ENCODE peak calls at places on chromosome 1, in five cellular contexts. W is HAP-1, B is astrocyte of the spinal cord, K is gastrocnemius medialis, A is body of pancreas. L is an unnamed sample.

GRCh38 chr1:26826261-26827201 is at the start of gene ZDHHC18:
- DNase-seq in B (peak), K (peak), W (peak), A (peak), L (peak)

GRCh38 chr1:95548211-95548610 is 314.2 kb downstream of the RWDD3 start:
- DNase-seq in B (no peak), W (no peak), K (no peak), A (no peak), L (no peak)

GRCh38 chr1:161739865-161740566 is 9.6 kb upstream of the DUSP12 start:
- DNase-seq in B (no peak), A (no peak), K (peak), W (no peak), L (no peak)

GRCh38 chr1:111748618-111749337 is 6.9 kb upstream of the DDX20 start:
- DNase-seq in A (no peak), K (no peak), B (no peak), W (no peak), L (no peak)

GRCh38 chr1:47725732-47726495 is 271.3 kb downstream of the TRABD2B start:
- DNase-seq in K (peak), W (peak), A (peak), B (peak), L (peak)

GRCh38 chr1:181849071-181849470 is 212.4 kb downstream of the ZNF648 start:
- DNase-seq in W (no peak), K (no peak), B (no peak), A (no peak), L (no peak)

GRCh38 chr1:8047686-8048522 is 21.8 kb upstream of the ERRFI1 start:
- DNase-seq in W (no peak), A (no peak), K (no peak), B (peak), L (peak)

GRCh38 chr1:37892151-37893047 is 33.0 kb upstream of the MTF1 start:
- DNase-seq in A (no peak), W (no peak), K (no peak), B (no peak), L (peak)

GRCh38 chr1:185360714-185361113 is 43.7 kb upstream of the IVNS1ABP start:
- DNase-seq in K (no peak), W (no peak), B (no peak), A (no peak), L (no peak)

DNA sequence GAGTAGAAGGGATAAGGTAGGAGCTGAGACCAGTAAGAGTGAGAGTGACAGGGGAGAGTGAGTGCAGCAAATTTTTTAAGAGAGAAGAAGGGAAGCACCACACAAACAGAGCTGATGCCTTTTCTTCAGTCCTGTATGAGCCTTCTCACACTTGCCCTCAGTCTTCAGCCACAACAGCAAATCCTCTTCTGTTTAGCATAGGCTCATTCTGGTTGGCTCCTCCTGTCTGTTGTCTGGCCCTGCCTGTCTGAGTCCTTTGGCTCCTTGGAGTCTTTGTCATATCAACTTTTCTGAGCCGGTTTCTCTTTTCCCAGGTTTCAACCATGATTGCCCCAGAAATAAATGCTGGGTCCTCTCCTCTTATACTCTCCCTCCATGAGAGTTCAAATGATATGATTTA is 12.7 kb upstream of the CASQ1 start:
- DNase-seq in W (no peak), B (no peak), A (no peak), K (no peak), L (no peak)
- H3K4me3 ChIP-seq in W (no peak), B (no peak), A (no peak), K (no peak), L (no peak)

DNA sequence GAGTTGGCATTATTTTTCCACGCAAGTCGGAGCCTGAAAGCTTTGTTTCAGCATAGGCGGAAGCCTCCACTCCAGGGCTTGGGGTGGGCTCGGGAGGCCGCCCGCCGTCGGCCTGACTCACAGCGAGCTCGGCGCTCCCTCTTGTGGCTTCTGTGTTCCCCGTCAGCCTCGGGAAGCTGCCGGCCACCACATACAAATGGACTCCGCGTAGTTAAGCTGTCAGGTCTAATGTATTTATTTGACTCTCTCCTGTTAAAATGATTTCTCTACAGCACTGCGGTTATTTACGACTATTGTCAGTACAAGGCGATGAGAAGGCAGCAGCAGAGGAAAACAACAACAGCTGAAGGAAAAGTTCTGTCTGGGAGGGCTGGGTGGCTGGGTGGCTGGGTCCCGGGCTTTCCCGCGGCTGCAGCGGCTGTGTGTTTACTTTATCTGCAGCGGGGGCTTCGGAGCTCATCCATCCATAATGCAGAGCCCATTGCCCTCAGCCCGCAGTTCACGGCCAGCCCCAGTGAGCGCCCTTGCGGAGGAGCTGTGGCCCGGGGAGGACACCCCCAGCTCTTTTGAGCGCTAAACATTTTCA is 375.7 kb upstream of the CAMK1G start:
- DNase-seq in A (peak), W (peak), K (no peak), B (peak), L (peak)
- H3K4me3 ChIP-seq in A (no peak), W (peak), K (peak), B (peak), L (peak)

GRCh38 chr1:157776971-157777386 is at the start of gene FCRL2:
- DNase-seq in W (no peak), B (no peak), K (no peak), A (no peak), L (no peak)
- H3K4me3 ChIP-seq in W (no peak), B (no peak), K (no peak), A (no peak), L (no peak)

DNA sequence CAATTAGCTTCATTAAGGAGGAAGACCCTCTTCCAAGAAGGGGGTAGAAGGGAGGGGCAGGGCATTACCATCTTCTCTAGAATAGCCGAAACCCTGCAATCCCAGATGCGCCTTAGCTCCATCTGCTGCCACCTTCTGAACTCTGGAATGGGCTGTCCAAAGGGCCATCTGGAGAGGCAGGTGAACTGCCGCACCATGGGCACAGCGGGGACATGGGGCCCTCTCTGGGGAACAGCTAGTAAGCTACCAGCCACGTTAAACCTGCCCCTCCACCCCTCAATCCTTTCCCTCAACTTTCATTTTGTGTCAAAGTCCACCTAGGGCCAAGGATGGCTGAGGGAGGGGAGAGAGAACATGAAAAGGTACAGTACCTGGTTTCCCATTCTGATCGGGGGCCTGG is 56.8 kb downstream of the MRPL37 start:
- DNase-seq in W (no peak), B (no peak), A (no peak), K (no peak), L (no peak)
- H3K4me3 ChIP-seq in W (no peak), B (no peak), A (no peak), K (no peak), L (no peak)

GRCh38 chr1:236058141-236058626 is 6.7 kb downstream of the NID1 start:
- DNase-seq in K (no peak), W (no peak), A (no peak), B (peak), L (peak)
- H3K4me3 ChIP-seq in K (peak), W (no peak), A (no peak), B (no peak), L (no peak)

GRCh38 chr1:45325816-45326506 is 734 bp upstream of the HPDL start:
- DNase-seq in A (no peak), W (no peak), K (no peak), B (no peak), L (peak)

GRCh38 chr1:45326627-45327591 is at the start of gene HPDL:
- DNase-seq in A (peak), B (peak), K (peak), W (no peak), L (peak)

GRCh38 chr1:45329445-45329844 is 2.8 kb downstream of the HPDL start:
- DNase-seq in A (no peak), W (no peak), B (no peak), K (no peak), L (no peak)

GRCh38 chr1:45327644-45328515 is 1.2 kb downstream of the HPDL start:
- DNase-seq in B (no peak), A (no peak), K (no peak), W (no peak), L (no peak)

GRCh38 chr1:45328680-45329079 is 2.0 kb downstream of the HPDL start:
- DNase-seq in B (no peak), A (no peak), W (no peak), K (no peak), L (no peak)
- H3K4me3 ChIP-seq in B (no peak), A (no peak), W (no peak), K (no peak), L (no peak)

GRCh38 chr1:110348050-110348449 is 8.9 kb downstream of the RBM15 start:
- DNase-seq in A (no peak), W (no peak), K (no peak), B (no peak), L (no peak)
- H3K4me3 ChIP-seq in A (no peak), W (no peak), K (no peak), B (no peak), L (no peak)